ENCODE peak calls at places on chromosome 6, in nine cellular contexts. C is T-cell; D is HS-5; B is KBM-7; K is stimulated activated effector memory CD8-positive, alpha-beta T cell treated with anti-CD3 and anti-CD28 coated beads, Interleukin-12 subunit alpha, Interleukin-12 subunit beta, amount 100 ng/mL, for 72 hours; R is CD8-positive, alpha-beta memory T cell; P is cardiac muscle cell; Z is RCC 7860; S is SW480. V is an unnamed sample.

GRCh38 chr6:52423971-52424381 is 3.8 kb downstream of the EFHC1 start:
- DNase-seq in C (no peak), D (peak; percentile 92), B (no peak), K (no peak), R (no peak), P (no peak), Z (peak; percentile 83), S (peak; percentile 67), V (no peak)

GRCh38 chr6:149273318-149273717 is 44.2 kb upstream of the TAB2 start:
- DNase-seq in C (no peak), D (no peak), B (peak; percentile 54), K (no peak), R (no peak), P (no peak), Z (no peak), S (no peak), V (no peak)

GRCh38 chr6:153145591-153145990 is 14.5 kb upstream of the RGS17 start:
- DNase-seq in C (no peak), D (no peak), B (no peak), K (no peak), R (no peak), P (no peak), Z (no peak), S (no peak), V (no peak)

GRCh38 chr6:167565884-167566491 is 241.1 kb downstream of the TTLL2 start:
- DNase-seq in C (no peak), D (no peak), B (no peak), K (no peak), R (no peak), P (peak; percentile 84), Z (no peak), S (peak; percentile 20), V (no peak)

GRCh38 chr6:143441680-143442359 is 8.7 kb downstream of the ADAT2 start:
- DNase-seq in C (no peak), D (no peak), B (no peak), K (no peak), R (no peak), P (no peak), Z (no peak), S (no peak), V (no peak)

GRCh38 chr6:169445227-169445626 is 191.6 kb upstream of the THBS2 start:
- DNase-seq in C (no peak), D (no peak), B (no peak), K (no peak), R (no peak), P (no peak), Z (no peak), S (no peak), V (no peak)

GRCh38 chr6:121817141-121817540 is 381.7 kb downstream of the GJA1 start:
- DNase-seq in C (no peak), D (no peak), B (no peak), K (no peak), R (no peak), P (no peak), Z (no peak), S (no peak), V (no peak)

GRCh38 chr6:53587291-53587690 is 42.4 kb upstream of the GCLC start:
- DNase-seq in C (no peak), D (no peak), B (no peak), K (no peak), R (no peak), P (no peak), Z (no peak), S (no peak), V (no peak)

GRCh38 chr6:134289204-134289575 is 28.7 kb downstream of the SGK1 start:
- DNase-seq in C (no peak), D (no peak), B (no peak), K (no peak), R (no peak), P (no peak), Z (no peak), S (no peak), V (no peak)

GRCh38 chr6:5102266-5102970 is 17.3 kb downstream of the PPP1R3G start:
- DNase-seq in C (no peak), D (no peak), B (no peak), K (no peak), R (no peak), P (no peak), Z (no peak), S (no peak), V (no peak)

GRCh38 chr6:11532097-11532496 is 5.5 kb upstream of the TMEM170B start:
- DNase-seq in C (no peak), D (no peak), B (no peak), K (no peak), R (no peak), P (peak; percentile 26), Z (no peak), S (no peak), V (no peak)

GRCh38 chr6:127178746-127179145 is 60.3 kb downstream of the RSPO3 start:
- DNase-seq in C (no peak), D (no peak), B (no peak), K (no peak), R (no peak), P (no peak), Z (no peak), S (no peak), V (no peak)

GRCh38 chr6:35262596-35262995 is 3.1 kb downstream of the ZNF76 start:
- DNase-seq in C (no peak), D (no peak), B (no peak), K (no peak), R (no peak), P (no peak), Z (no peak), S (peak; percentile 20), V (no peak)

GRCh38 chr6:137013738-137014602 is 30.8 kb downstream of the IL20RA start:
- DNase-seq in C (no peak), D (no peak), B (peak; percentile 28), K (no peak), R (no peak), P (peak; percentile 54), Z (no peak), S (peak; percentile 54), V (no peak)

GRCh38 chr6:121309768-121310473 is 24.4 kb downstream of the TBC1D32 start:
- DNase-seq in C (no peak), D (peak; percentile 49), B (no peak), K (no peak), R (no peak), P (no peak), Z (no peak), S (no peak), V (peak; percentile 69)

GRCh38 chr6:36123270-36124139 is 6.8 kb upstream of the MAPK13 start:
- DNase-seq in C (peak; percentile 86), D (no peak), B (peak; percentile 86), K (peak; percentile 96), R (peak; percentile 86), P (peak; percentile 81), Z (peak; percentile 16), S (peak; percentile 53), V (peak; percentile 30)

GRCh38 chr6:146948790-146949342 is 255.4 kb upstream of the STXBP5 start:
- DNase-seq in C (no peak), D (no peak), B (no peak), K (no peak), R (no peak), P (no peak), Z (no peak), S (no peak), V (no peak)

GRCh38 chr6:32692019-32692418 is 25.6 kb upstream of the HLA-DQB1 start:
- DNase-seq in C (peak; percentile 23), D (no peak), B (peak; percentile 73), K (peak; percentile 62), R (peak; percentile 24), P (peak; percentile 19), Z (peak; percentile 7), S (peak; percentile 58), V (no peak)

GRCh38 chr6:155528982-155529453 is 73.4 kb upstream of the NOX3 start:
- DNase-seq in C (no peak), D (peak; percentile 65), B (peak; percentile 4), K (no peak), R (no peak), P (no peak), Z (peak; percentile 66), S (no peak), V (peak; percentile 15)

GRCh38 chr6:79440590-79440989 is 96.6 kb downstream of the LCA5 start:
- DNase-seq in C (no peak), D (no peak), B (no peak), K (no peak), R (no peak), P (no peak), Z (no peak), S (no peak), V (no peak)

GRCh38 chr6:16690244-16691142 is 70.8 kb downstream of the ATXN1 start:
- DNase-seq in C (no peak), D (no peak), B (peak; percentile 29), K (peak; percentile 78), R (no peak), P (no peak), Z (no peak), S (no peak), V (no peak)

GRCh38 chr6:41449399-41450245 is 96.6 kb upstream of the FOXP4 start:
- DNase-seq in C (no peak), D (no peak), B (no peak), K (no peak), R (no peak), P (no peak), Z (no peak), S (peak; percentile 22), V (no peak)

GRCh38 chr6:137867685-137868509 is 838 bp downstream of the TNFAIP3 start:
- DNase-seq in C (peak; percentile 32), D (no peak), B (peak; percentile 49), K (no peak), R (no peak), P (peak; percentile 27), Z (no peak), S (peak; percentile 19), V (no peak)

GRCh38 chr6:5981274-5982026 is 25.3 kb downstream of the NRN1 start:
- DNase-seq in C (no peak), D (peak; percentile 80), B (no peak), K (no peak), R (no peak), P (no peak), Z (peak; percentile 23), S (no peak), V (no peak)

GRCh38 chr6:108562503-108562993 is 1.8 kb downstream of the FOXO3 start:
- DNase-seq in C (no peak), D (peak; percentile 89), B (peak; percentile 90), K (peak; percentile 60), R (no peak), P (peak; percentile 72), Z (peak; percentile 91), S (peak; percentile 91), V (peak; percentile 66)

GRCh38 chr6:52507557-52508260 is 69.2 kb downstream of the TRAM2 start:
- DNase-seq in C (no peak), D (peak; percentile 76), B (no peak), K (no peak), R (no peak), P (no peak), Z (peak; percentile 37), S (no peak), V (no peak)

GRCh38 chr6:127134136-127134535 is 15.7 kb downstream of the RSPO3 start:
- DNase-seq in C (no peak), D (no peak), B (no peak), K (no peak), R (no peak), P (no peak), Z (no peak), S (no peak), V (no peak)

GRCh38 chr6:151652338-151652737 is 155.1 kb upstream of the ESR1 start:
- DNase-seq in C (no peak), D (no peak), B (no peak), K (no peak), R (no peak), P (no peak), Z (no peak), S (no peak), V (no peak)

GRCh38 chr6:13488015-13488895 is 855 bp upstream of the GFOD1 start:
- DNase-seq in C (no peak), D (no peak), B (no peak), K (no peak), R (no peak), P (no peak), Z (no peak), S (no peak), V (no peak)

GRCh38 chr6:80872194-80872950 is 765.9 kb downstream of the BCKDHB start:
- DNase-seq in C (no peak), D (no peak), B (no peak), K (no peak), R (no peak), P (no peak), Z (no peak), S (no peak), V (no peak)

GRCh38 chr6:43386492-43386891 is 17.0 kb upstream of the ZNF318 start:
- DNase-seq in C (no peak), D (no peak), B (no peak), K (no peak), R (no peak), P (no peak), Z (no peak), S (no peak), V (no peak)

V was measured in keratinocyte.